ENCODE peak calls at places on chromosome 10, in eight cellular contexts. G, X, J, P, F, C, B and T are unnamed samples.

GRCh38 chr10:18875480-18875879 is 173.1 kb upstream of the MALRD1 start:
- DNase-seq in F (no peak), G (no peak), J (no peak), C (no peak), P (no peak), X (no peak), B (no peak), T (no peak)

GRCh38 chr10:99709480-99710229 is 22.3 kb downstream of the COX15 start:
- DNase-seq in J (no peak), G (no peak), B (no peak), F (no peak), P (no peak), C (no peak), X (no peak), T (no peak)

GRCh38 chr10:62501547-62501946 is 127.4 kb downstream of the ZNF365 start:
- DNase-seq in B (no peak), X (no peak), C (no peak), G (no peak), F (no peak), J (no peak), P (no peak), T (no peak)

GRCh38 chr10:129870926-129871660 is 93.0 kb downstream of the EBF3 start:
- DNase-seq in P (no peak), C (no peak), G (no peak), F (no peak), B (no peak), J (no peak), X (no peak), T (no peak)

GRCh38 chr10:125977206-125977605 is 80.8 kb downstream of the FANK1 start:
- DNase-seq in B (no peak), F (no peak), X (no peak), P (no peak), G (no peak), J (no peak), C (no peak), T (no peak)

GRCh38 chr10:24727811-24728210 is 4.1 kb upstream of the ARHGAP21 start:
- DNase-seq in J (no peak), F (peak; percentile 14), P (no peak), C (no peak), B (no peak), X (no peak), G (no peak), T (no peak)

GRCh38 chr10:18151491-18151890 is 11.3 kb downstream of the CACNB2 start:
- DNase-seq in F (no peak), G (no peak), P (no peak), J (no peak), X (no peak), C (no peak), B (no peak), T (no peak)

GRCh38 chr10:68135922-68136718 is 26.8 kb downstream of the MYPN start:
- DNase-seq in J (peak; percentile 99), X (no peak), C (no peak), P (no peak), B (no peak), F (peak; percentile 52), G (no peak), T (no peak)

GRCh38 chr10:94183666-94184264 is 179.0 kb downstream of the NOC3L start:
- DNase-seq in G (no peak), C (peak; percentile 58), J (no peak), X (peak; percentile 99), P (no peak), F (no peak), B (no peak), T (no peak)

GRCh38 chr10:88288621-88289059 is 294.5 kb downstream of the RNLS start:
- DNase-seq in X (no peak), P (no peak), G (no peak), B (no peak), F (no peak), C (no peak), J (no peak), T (no peak)

GRCh38 chr10:113524539-113525490 is 28.0 kb upstream of the HABP2 start:
- DNase-seq in X (no peak), F (no peak), B (no peak), P (no peak), C (no peak), J (no peak), G (no peak), T (no peak)

GRCh38 chr10:63757067-63757466 is 235.9 kb downstream of the REEP3 start:
- DNase-seq in J (no peak), B (no peak), G (no peak), F (no peak), X (no peak), C (no peak), P (no peak), T (no peak)

GRCh38 chr10:66538352-66538751 is 387.5 kb upstream of the LRRTM3 start:
- DNase-seq in J (no peak), F (no peak), X (no peak), C (no peak), B (no peak), P (no peak), G (no peak), T (no peak)

GRCh38 chr10:72242675-72243074 is 26.6 kb upstream of the ASCC1 start:
- DNase-seq in P (peak; percentile 41), B (no peak), J (no peak), X (no peak), C (no peak), F (no peak), G (no peak), T (no peak)

GRCh38 chr10:127889605-127890195 is 3.0 kb downstream of the CLRN3 start:
- DNase-seq in F (peak; percentile 17), J (no peak), C (peak; percentile 34), G (no peak), X (no peak), P (no peak), B (no peak), T (no peak)

GRCh38 chr10:43061764-43062163 is 15.1 kb upstream of the RET start:
- DNase-seq in F (no peak), C (no peak), J (no peak), B (no peak), X (no peak), G (no peak), P (no peak), T (no peak)

GRCh38 chr10:84427903-84428650 is 99.7 kb downstream of the CCSER2 start:
- DNase-seq in P (no peak), J (no peak), F (peak; percentile 3), B (no peak), G (no peak), X (no peak), C (no peak), T (no peak)

GRCh38 chr10:73585223-73585784 is 5.8 kb downstream of the USP54 start:
- DNase-seq in C (no peak), P (no peak), G (no peak), J (no peak), B (no peak), F (no peak), X (no peak), T (no peak)

GRCh38 chr10:103580422-103580821 is 86.9 kb downstream of the NEURL1 start:
- DNase-seq in F (no peak), C (no peak), G (no peak), J (no peak), P (no peak), B (no peak), X (no peak), T (no peak)

GRCh38 chr10:4391683-4392082 is 434.3 kb upstream of the AKR1E2 start:
- DNase-seq in C (no peak), P (no peak), B (no peak), G (no peak), X (no peak), J (no peak), F (peak; percentile 46), T (no peak)

GRCh38 chr10:5545778-5546710 is 21.3 kb downstream of the CALML3 start:
- DNase-seq in G (no peak), X (peak; percentile 85), P (no peak), C (no peak), B (no peak), J (no peak), F (peak; percentile 79), T (no peak)

GRCh38 chr10:124105594-124105993 is 12.2 kb upstream of the CHST15 start:
- DNase-seq in B (no peak), C (no peak), X (no peak), P (no peak), F (no peak), G (no peak), J (no peak), T (no peak)

GRCh38 chr10:122280156-122280555 is 9.1 kb downstream of the BTBD16 start:
- DNase-seq in P (no peak), B (no peak), G (no peak), F (no peak), X (no peak), C (no peak), J (no peak), T (no peak)

GRCh38 chr10:80156216-80156615 is 23.7 kb downstream of the PLAC9 start:
- DNase-seq in G (no peak), X (no peak), J (no peak), P (no peak), B (no peak), F (no peak), C (no peak), T (no peak)

DNA sequence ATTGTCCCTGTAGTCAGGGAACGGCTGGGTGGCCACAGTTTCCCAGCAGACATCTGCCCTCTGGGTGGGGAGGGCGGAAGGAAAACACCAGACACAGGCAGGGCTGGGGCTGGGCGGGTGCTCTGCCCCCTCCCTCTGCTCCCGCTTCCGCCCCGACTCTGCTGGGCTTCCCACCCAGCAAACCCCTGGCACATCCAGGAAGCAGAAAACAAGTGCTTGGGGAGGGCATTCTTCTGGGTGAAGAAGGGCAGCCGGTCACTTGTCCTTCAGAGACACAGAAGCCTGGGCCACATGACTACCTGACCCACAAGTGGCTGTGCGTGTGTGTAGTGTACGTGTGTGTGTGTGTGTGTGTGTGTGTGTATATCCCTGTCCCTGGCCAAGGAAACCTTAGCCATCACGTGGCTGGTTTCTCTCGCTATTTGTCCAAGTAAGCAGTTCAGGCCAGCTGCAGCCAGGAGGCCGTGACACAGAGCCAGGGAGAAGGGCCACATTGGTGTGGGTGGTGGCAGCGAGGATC is 77.9 kb downstream of the ZMIZ1 start:
- DNase-seq in J (no peak), G (no peak), F (no peak), B (no peak), X (no peak), P (peak; percentile 72), C (no peak), T (no peak)
- TF ChIP-seq CTCF in J (no peak), G (no peak), F (no peak), B (no peak), X (peak; percentile 17), P (no peak), C (no peak), T (no peak)

GRCh38 chr10:132152896-132153580 is 33.7 kb upstream of the DPYSL4 start:
- DNase-seq in C (no peak), G (no peak), B (no peak), J (no peak), P (peak; percentile 10), X (no peak), F (no peak), T (no peak)
- TF ChIP-seq CTCF in C (no peak), G (no peak), B (no peak), J (no peak), P (no peak), X (no peak), F (no peak), T (no peak)

GRCh38 chr10:98664329-98665042 is 217.8 kb upstream of the HPS1 start:
- DNase-seq in G (peak; percentile 5), F (peak; percentile 0), J (peak; percentile 15), X (no peak), C (no peak), P (no peak), B (no peak), T (no peak)
- TF ChIP-seq CTCF in G (peak; percentile 57), F (no peak), J (peak; percentile 91), X (peak; percentile 57), C (peak; percentile 68), P (peak; percentile 42), B (peak; percentile 69), T (no peak)

GRCh38 chr10:116690356-116691078 is 51.8 kb downstream of the HSPA12A start:
- DNase-seq in J (no peak), B (peak; percentile 34), C (no peak), G (no peak), X (no peak), F (no peak), P (peak; percentile 37), T (no peak)
- TF ChIP-seq CTCF in J (peak; percentile 64), B (peak; percentile 55), C (no peak), G (no peak), X (peak; percentile 47), F (no peak), P (peak; percentile 37), T (no peak)